ENCODE peak calls at places on chromosomes 16 and 17, in ten cellular contexts. L is NCI-H460; H is activated T-helper 1 cell treated with anti-CD3 and anti-CD28 coated beads, Interleukin-12 subunit alpha, Interleukin-12 subunit beta, Interleukin-2, Interleukin-4 antibody, amounts not matched to agents 30 ng/mL and 10 ng/mL and 1 ng/mL, durations not matched to agents 14 hours and 24 hours and 36 hours; V is posterior cingulate gyrus; J is lung; F is MM.1S; T is CD4-positive, CD25-positive, alpha-beta regulatory T cell; X is hypothalamus; B is activated CD4-positive, alpha-beta T cell treated with anti-CD3 and anti-CD28 coated beads, Interleukin-2, amount 50 U/mL, for 1 hour; M is myocyte. K is an unnamed sample.
A peak's percentile ranks its signal among the peaks of the same experiment; 100 is the strongest.

GRCh38 chr17:79831367-79832210 is 7.7 kb downstream of the CBX4 start:
- DNase-seq in L (peak; percentile 59), H (no peak), V (peak; percentile 63), J (peak; percentile 75), F (no peak), T (no peak), X (peak; percentile 82), B (no peak), M (no peak), K (no peak)

GRCh38 chr16:709651-710499 is 4.3 kb upstream of the FBXL16 start:
- DNase-seq in L (peak; percentile 40), H (no peak), V (peak; percentile 95), J (no peak), F (no peak), T (no peak), X (peak; percentile 93), B (no peak), M (peak; percentile 94), K (peak; percentile 70)

GRCh38 chr17:8015957-8016631 is 13.7 kb downstream of the GUCY2D start:
- DNase-seq in L (no peak), H (no peak), V (no peak), J (peak; percentile 60), F (no peak), T (no peak), X (no peak), B (peak; percentile 10), M (no peak), K (no peak)

GRCh38 chr17:18008496-18009268 is 30.3 kb downstream of the ATPAF2 start:
- DNase-seq in L (no peak), H (no peak), V (no peak), J (no peak), F (no peak), T (no peak), X (no peak), B (no peak), M (peak; percentile 84), K (no peak)

GRCh38 chr17:55702150-55702549 is 20.5 kb downstream of the TMEM100 start:
- DNase-seq in L (no peak), H (no peak), V (no peak), J (no peak), F (no peak), T (no peak), X (no peak), B (no peak), M (peak; percentile 24), K (no peak)

GRCh38 chr16:9340402-9341095 is 249.1 kb downstream of the HAPSTR1 start:
- DNase-seq in L (no peak), H (no peak), V (peak; percentile 43), J (no peak), F (no peak), T (no peak), X (no peak), B (no peak), M (no peak), K (no peak)

GRCh38 chr16:31487720-31488629 is 5.1 kb downstream of the SLC5A2 start:
- DNase-seq in L (peak; percentile 13), H (peak; percentile 59), V (no peak), J (peak; percentile 80), F (peak; percentile 73), T (peak; percentile 76), X (no peak), B (peak; percentile 74), M (peak; percentile 41), K (peak; percentile 12)

GRCh38 chr16:88393034-88393433 is 10.3 kb downstream of the ZNF469 start:
- DNase-seq in L (no peak), H (no peak), V (no peak), J (no peak), F (no peak), T (no peak), X (peak; percentile 25), B (no peak), M (peak; percentile 95), K (peak; percentile 67)

GRCh38 chr17:62596662-62597061 is 30.8 kb upstream of the MRC2 start:
- DNase-seq in L (no peak), H (no peak), V (no peak), J (no peak), F (no peak), T (no peak), X (no peak), B (no peak), M (no peak), K (no peak)

GRCh38 chr17:73278465-73279453 is 17.1 kb upstream of the CPSF4L start:
- DNase-seq in L (no peak), H (no peak), V (no peak), J (no peak), F (no peak), T (no peak), X (no peak), B (no peak), M (peak; percentile 55), K (no peak)

GRCh38 chr17:79835953-79836951 is 3.0 kb downstream of the CBX4 start:
- DNase-seq in L (peak; percentile 88), H (no peak), V (no peak), J (peak; percentile 80), F (no peak), T (no peak), X (no peak), B (no peak), M (no peak), K (peak; percentile 56)

GRCh38 chr16:879986-880385 is 79.5 kb upstream of the GNG13 start:
- DNase-seq in L (no peak), H (no peak), V (no peak), J (no peak), F (no peak), T (no peak), X (no peak), B (no peak), M (no peak), K (no peak)

GRCh38 chr17:273994-274832 is 78.4 kb downstream of the RPH3AL start:
- DNase-seq in L (no peak), H (no peak), V (no peak), J (no peak), F (no peak), T (no peak), X (no peak), B (no peak), M (no peak), K (no peak)

GRCh38 chr16:84569382-84569987 is 48.4 kb downstream of the COTL1 start:
- DNase-seq in L (no peak), H (no peak), V (no peak), J (peak; percentile 40), F (no peak), T (no peak), X (no peak), B (no peak), M (no peak), K (no peak)

GRCh38 chr17:27577124-27577761 is 53.7 kb upstream of the LGALS9 start:
- DNase-seq in L (no peak), H (no peak), V (no peak), J (no peak), F (no peak), T (no peak), X (peak; percentile 73), B (no peak), M (peak; percentile 97), K (peak; percentile 29)

K was measured in fibroblast of gingiva.